ENCODE peak calls at places on chromosomes 13 and 19, in four cellular contexts. G, S, C and N are unnamed samples.

GRCh38 chr13:19763618-19764017 is 19.1 kb downstream of the PSPC1 start:
- DNase-seq in S (no peak), C (no peak), G (no peak), N (no peak)

GRCh38 chr13:76879211-76879875 is 6.9 kb downstream of the KCTD12 start:
- DNase-seq in S (peak; percentile 22), C (peak; percentile 69), G (peak; percentile 91), N (peak; percentile 79)

GRCh38 chr13:44364601-44365000 is 9.0 kb upstream of the SERP2 start:
- DNase-seq in C (no peak), S (no peak), G (peak; percentile 68), N (peak; percentile 67)

GRCh38 chr19:38555200-38555599 is 62.6 kb downstream of the MAP4K1 start:
- DNase-seq in C (no peak), S (no peak), G (no peak), N (no peak)

GRCh38 chr13:108345016-108345415 is 75.5 kb downstream of the TNFSF13B start:
- DNase-seq in S (no peak), C (no peak), G (no peak), N (no peak)

GRCh38 chr19:30369833-30370232 is 2.4 kb upstream of the ZNF536 start:
- DNase-seq in C (no peak), G (no peak), S (no peak), N (no peak)

GRCh38 chr13:96822900-96823299 is 171.4 kb downstream of the OXGR1 start:
- DNase-seq in C (no peak), S (no peak), G (peak; percentile 9), N (peak; percentile 21)

GRCh38 chr19:35330475-35330874 is 1.5 kb downstream of the CD22 start:
- DNase-seq in S (peak; percentile 45), G (no peak), C (no peak), N (no peak)

GRCh38 chr13:25207291-25207690 is 35.2 kb upstream of the AMER2 start:
- DNase-seq in G (no peak), C (no peak), S (no peak), N (no peak)

GRCh38 chr19:49952906-49953305 is 8.1 kb downstream of the SIGLEC11 start:
- DNase-seq in C (no peak), S (no peak), G (no peak), N (no peak)

GRCh38 chr19:34128558-34129250 is 43.6 kb upstream of the LSM14A start:
- DNase-seq in G (no peak), S (no peak), C (no peak), N (no peak)

GRCh38 chr19:18399008-18399407 is 1.6 kb upstream of the LRRC25 start:
- DNase-seq in S (no peak), C (no peak), G (peak; percentile 80), N (peak; percentile 42)

DNA sequence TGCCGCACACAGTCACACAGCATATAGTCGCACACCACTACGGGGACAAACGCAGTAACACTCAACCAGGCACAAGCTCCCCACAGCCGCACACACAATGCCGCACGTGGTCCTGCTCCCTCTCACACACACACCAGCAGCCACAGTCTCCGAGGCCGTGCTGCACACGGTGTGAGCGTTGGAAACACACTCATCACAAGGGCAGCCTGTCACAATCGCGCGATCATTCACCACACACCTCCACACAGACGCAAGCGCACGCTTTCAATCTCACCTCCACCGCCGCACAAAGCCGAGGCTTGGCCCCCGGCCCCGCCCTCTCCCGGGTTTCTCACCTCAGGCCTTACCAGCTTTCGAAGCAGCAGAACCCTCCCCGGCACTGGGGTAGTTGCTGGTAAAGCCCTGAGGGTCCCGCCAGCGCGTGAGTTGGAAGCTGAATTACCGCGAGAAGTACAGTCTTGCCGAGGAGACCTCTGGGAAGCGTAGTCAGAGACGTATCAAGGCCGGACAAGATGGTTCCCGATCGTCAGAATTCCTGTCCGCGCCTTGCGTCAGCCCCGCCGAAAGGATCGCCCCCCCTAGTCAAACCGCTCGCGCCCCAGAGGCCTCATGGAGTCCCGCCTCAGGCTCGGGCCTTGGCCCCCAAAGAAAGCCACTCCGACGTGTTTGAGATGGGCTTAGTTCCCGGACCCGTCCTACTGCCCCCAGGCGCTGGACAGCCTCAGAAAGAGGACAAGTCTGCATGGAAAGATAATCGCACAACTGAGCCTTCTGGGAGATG is at the start of gene ZNF566:
- DNase-seq in S (peak; percentile 73), G (peak; percentile 98), C (peak; percentile 94), N (peak; percentile 96)
- H3K4me1 ChIP-seq in S (peaks cover 9% of the 10 kb centered on the region), G (peaks cover 3% of the 10 kb centered on the region), C (no peaks in the 10 kb centered on the region), N (no peaks in the 10 kb centered on the region)

GRCh38 chr13:102610296-102610895 is 13.6 kb downstream of the TPP2 start:
- DNase-seq in C (no peak), S (no peak), G (no peak), N (no peak)
- H3K4me1 ChIP-seq in C (no peaks in the 10 kb centered on the region), S (no peaks in the 10 kb centered on the region), G (no peaks in the 10 kb centered on the region), N (peaks cover 7% of the 10 kb centered on the region)

DNA sequence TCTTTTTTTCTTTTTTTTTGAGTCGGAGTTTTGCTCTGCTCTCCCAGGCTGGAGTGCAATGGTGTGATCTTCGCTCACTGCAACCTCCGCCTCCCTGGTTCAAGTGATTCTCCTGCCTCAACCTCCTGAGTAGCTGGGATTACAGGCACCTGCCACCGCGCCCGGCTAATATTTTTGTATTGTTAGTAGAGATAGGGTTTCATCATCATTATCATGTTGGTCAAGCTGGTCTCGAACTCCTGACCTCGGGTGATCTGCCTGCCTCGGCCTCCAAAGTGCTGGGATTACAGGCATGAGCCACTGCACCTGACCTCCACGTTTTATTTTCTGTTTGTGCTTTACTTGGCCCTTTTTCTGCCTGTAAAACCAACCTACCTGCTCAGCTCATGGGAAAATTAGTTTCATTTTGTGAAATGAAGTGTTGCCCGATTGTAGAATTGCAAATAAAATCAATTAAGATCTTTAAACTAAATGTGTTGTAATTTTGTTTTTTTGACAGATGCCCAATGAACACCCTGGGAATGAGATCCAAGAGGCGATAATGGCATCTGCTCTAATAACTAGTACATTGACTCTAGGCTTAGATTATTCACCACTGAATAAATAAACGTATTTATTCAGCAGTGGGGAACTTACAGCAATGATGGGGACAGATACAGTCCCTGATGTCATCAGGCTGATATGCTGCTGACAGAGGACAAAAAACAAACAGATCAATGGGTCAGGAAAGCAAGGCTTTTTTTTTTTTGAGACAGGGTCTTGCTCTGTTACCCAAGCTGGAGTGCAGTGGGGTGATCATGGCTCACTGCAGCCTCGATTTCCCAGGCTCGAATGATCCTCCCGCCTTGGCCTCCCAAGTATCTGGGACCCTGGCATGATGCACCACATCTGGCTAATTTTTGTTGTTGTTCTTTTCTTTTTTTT is 2.2 kb upstream of the RAB11B start:
- DNase-seq in G (peak; percentile 46), S (no peak), C (no peak), N (no peak)
- H3K4me1 ChIP-seq in G (peaks cover 16% of the 10 kb centered on the region), S (peaks cover 38% of the 10 kb centered on the region), C (peaks cover 5% of the 10 kb centered on the region), N (peaks cover 16% of the 10 kb centered on the region)

DNA sequence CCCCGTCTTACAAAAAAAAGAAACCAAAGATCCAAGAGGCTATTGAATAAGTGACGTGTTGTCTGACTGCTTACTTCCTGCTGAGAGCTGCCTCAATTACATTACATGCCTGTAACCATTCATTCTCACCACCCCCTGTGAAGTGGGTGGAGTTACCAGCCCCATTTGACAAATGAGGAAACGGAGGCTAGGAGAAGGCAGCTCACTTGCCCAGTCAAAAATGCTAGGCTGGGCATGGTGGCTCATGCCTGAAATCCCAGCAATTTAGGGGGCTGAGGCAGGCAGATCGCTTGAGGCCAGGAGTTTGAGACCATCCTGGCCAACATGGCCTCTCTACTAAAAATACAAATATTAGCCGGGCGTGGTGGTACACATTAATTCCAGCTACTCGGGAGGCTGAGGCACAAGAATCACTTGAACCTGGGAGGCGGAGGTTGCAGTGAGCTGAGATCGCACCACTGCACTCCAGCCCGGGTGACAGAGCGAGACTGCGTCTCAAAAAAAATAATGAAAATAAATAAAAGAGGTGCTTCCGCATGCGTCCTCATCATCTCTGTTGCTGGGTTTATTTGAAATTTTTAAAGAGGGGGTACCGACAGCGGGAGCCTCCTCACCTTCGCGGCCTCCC is 499 bp downstream of the LSM7 start:
- DNase-seq in G (peak; percentile 90), C (peak; percentile 40), S (no peak), N (peak; percentile 78)
- H3K4me1 ChIP-seq in G (peaks cover 55% of the 10 kb centered on the region), C (no peaks in the 10 kb centered on the region), S (peaks cover 44% of the 10 kb centered on the region), N (peaks cover 13% of the 10 kb centered on the region)

DNA sequence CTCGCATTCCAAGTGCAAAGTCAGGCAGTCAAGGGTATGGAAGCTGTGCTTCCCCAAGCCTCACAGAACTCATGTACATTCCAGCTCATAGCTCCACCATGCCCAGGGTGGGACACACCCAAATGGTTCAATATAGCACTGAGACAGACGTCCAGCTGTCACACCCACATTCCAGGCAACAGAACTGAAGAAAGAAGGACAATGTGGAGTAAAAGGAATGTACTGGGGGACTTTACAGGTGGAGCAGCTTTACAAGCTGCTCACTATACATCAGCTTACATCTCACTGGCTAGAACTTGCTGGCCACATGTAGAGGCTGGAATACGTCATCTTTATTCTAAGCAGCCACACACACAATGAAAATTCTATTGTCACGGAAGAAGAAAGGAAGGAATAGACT is 86.3 kb downstream of the KLF12 start:
- DNase-seq in G (peak; percentile 18), C (no peak), S (no peak), N (peak; percentile 56)
- H3K4me1 ChIP-seq in G (no peaks in the 10 kb centered on the region), C (peaks cover 11% of the 10 kb centered on the region), S (no peaks in the 10 kb centered on the region), N (peaks cover 10% of the 10 kb centered on the region)

DNA sequence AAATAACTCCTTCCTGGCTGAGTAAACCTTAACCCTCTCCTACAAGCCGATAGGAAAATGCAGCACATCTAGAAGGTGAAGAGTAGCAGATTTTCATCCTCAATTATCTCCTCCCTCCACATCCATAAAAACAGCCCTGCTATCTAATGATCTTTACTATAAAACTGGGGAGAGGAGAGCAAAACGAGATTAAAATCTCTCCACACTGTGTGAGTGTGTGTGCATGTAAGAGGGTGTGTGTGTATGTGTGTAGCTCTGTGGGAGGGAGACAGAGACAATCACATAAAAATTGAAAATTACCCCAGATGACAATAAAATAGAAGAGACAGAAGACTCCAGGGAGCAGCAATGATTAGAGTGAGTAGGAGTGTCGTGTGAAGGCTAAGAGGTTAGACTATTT is 682.9 kb downstream of the DIAPH3 start:
- DNase-seq in G (no peak), S (no peak), C (no peak), N (no peak)
- H3K4me1 ChIP-seq in G (no peaks in the 10 kb centered on the region), S (no peaks in the 10 kb centered on the region), C (peaks cover 32% of the 10 kb centered on the region), N (no peaks in the 10 kb centered on the region)

DNA sequence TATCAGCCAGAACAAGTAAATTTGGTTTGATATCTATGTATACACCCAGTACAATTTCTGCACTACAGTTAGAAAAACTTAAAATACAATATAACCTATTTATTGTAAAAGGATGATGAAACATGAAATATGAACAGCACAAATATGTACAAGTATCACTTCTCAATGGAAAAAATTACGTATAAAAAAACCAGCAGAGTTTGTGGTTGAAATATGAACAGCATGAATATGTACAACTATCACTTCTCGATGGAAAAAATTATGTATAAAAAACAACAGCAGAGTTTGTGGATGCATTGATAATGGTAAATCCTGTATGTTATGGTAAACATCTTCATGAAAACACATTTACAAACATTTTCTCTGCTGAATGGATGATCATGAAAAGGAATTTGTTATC is 32.4 kb upstream of the CEACAM21 start:
- DNase-seq in S (no peak), G (no peak), C (no peak), N (no peak)
- H3K4me1 ChIP-seq in S (no peaks in the 10 kb centered on the region), G (no peaks in the 10 kb centered on the region), C (no peaks in the 10 kb centered on the region), N (no peaks in the 10 kb centered on the region)